ENCODE peak calls at places on chromosomes 12 and 14, in nine cellular contexts. One of them, this sample, is unnamed.

GRCh38 chr12:92566448-92567040 is 136.2 kb upstream of the PLEKHG7 start:
- DNase-seq in A549: no peak
- DNase-seq in gastrocnemius medialis: no peak
- DNase-seq in fibroblast of mammary gland: no peak
- DNase-seq in heart left ventricle: no peak
- DNase-seq in AG04450: no peak
- DNase-seq in IMR-90: no peak
- DNase-seq in SK-N-SH: no peak
- DNase-seq in astrocyte of the spinal cord: no peak
- DNase-seq in this sample: no peak

GRCh38 chr12:47307680-47308399 is 228.1 kb upstream of the AMIGO2 start:
- DNase-seq in SK-N-SH: peak; percentile 19
- DNase-seq in A549: peak; percentile 49
- DNase-seq in AG04450: peak; percentile 23
- DNase-seq in heart left ventricle: no peak
- DNase-seq in IMR-90: peak; percentile 73
- DNase-seq in fibroblast of mammary gland: peak; percentile 66
- DNase-seq in astrocyte of the spinal cord: peak; percentile 81
- DNase-seq in gastrocnemius medialis: no peak
- DNase-seq in this sample: peak; percentile 89

GRCh38 chr14:66434464-66434863 is 51.7 kb upstream of the CCDC196 start:
- DNase-seq in A549: no peak
- DNase-seq in SK-N-SH: no peak
- DNase-seq in fibroblast of mammary gland: no peak
- DNase-seq in heart left ventricle: no peak
- DNase-seq in AG04450: no peak
- DNase-seq in astrocyte of the spinal cord: no peak
- DNase-seq in gastrocnemius medialis: no peak
- DNase-seq in IMR-90: no peak
- DNase-seq in this sample: no peak

GRCh38 chr12:47995976-47996375 is 8.3 kb downstream of the COL2A1 start:
- DNase-seq in fibroblast of mammary gland: peak; percentile 58
- DNase-seq in AG04450: peak; percentile 48
- DNase-seq in gastrocnemius medialis: no peak
- DNase-seq in heart left ventricle: no peak
- DNase-seq in astrocyte of the spinal cord: peak; percentile 70
- DNase-seq in A549: no peak
- DNase-seq in IMR-90: peak; percentile 76
- DNase-seq in SK-N-SH: no peak
- DNase-seq in this sample: peak; percentile 71

GRCh38 chr12:106917503-106917902 is 38.2 kb upstream of the TMEM263 start:
- DNase-seq in heart left ventricle: no peak
- DNase-seq in gastrocnemius medialis: no peak
- DNase-seq in fibroblast of mammary gland: no peak
- DNase-seq in AG04450: no peak
- DNase-seq in SK-N-SH: no peak
- DNase-seq in astrocyte of the spinal cord: no peak
- DNase-seq in A549: no peak
- DNase-seq in IMR-90: no peak
- DNase-seq in this sample: peak; percentile 31

GRCh38 chr14:76958020-76958965 is 70.2 kb downstream of the IRF2BPL start:
- DNase-seq in astrocyte of the spinal cord: no peak
- DNase-seq in heart left ventricle: no peak
- DNase-seq in fibroblast of mammary gland: no peak
- DNase-seq in AG04450: no peak
- DNase-seq in IMR-90: no peak
- DNase-seq in SK-N-SH: no peak
- DNase-seq in A549: no peak
- DNase-seq in gastrocnemius medialis: no peak
- DNase-seq in this sample: no peak

GRCh38 chr12:31928246-31929139 is 30.7 kb upstream of the RESF1 start:
- DNase-seq in SK-N-SH: no peak
- DNase-seq in astrocyte of the spinal cord: no peak
- DNase-seq in IMR-90: no peak
- DNase-seq in gastrocnemius medialis: no peak
- DNase-seq in fibroblast of mammary gland: no peak
- DNase-seq in heart left ventricle: no peak
- DNase-seq in AG04450: no peak
- DNase-seq in A549: no peak
- DNase-seq in this sample: no peak

GRCh38 chr12:50242751-50243191 is 40.5 kb downstream of the LIMA1 start:
- DNase-seq in IMR-90: peak; percentile 83
- DNase-seq in astrocyte of the spinal cord: peak; percentile 68
- DNase-seq in AG04450: no peak
- DNase-seq in A549: no peak
- DNase-seq in SK-N-SH: no peak
- DNase-seq in heart left ventricle: no peak
- DNase-seq in fibroblast of mammary gland: peak; percentile 59
- DNase-seq in gastrocnemius medialis: no peak
- DNase-seq in this sample: peak; percentile 38

GRCh38 chr12:125155366-125155765 is 90.1 kb downstream of the AACS start:
- DNase-seq in IMR-90: no peak
- DNase-seq in fibroblast of mammary gland: no peak
- DNase-seq in gastrocnemius medialis: no peak
- DNase-seq in AG04450: no peak
- DNase-seq in SK-N-SH: no peak
- DNase-seq in astrocyte of the spinal cord: no peak
- DNase-seq in heart left ventricle: no peak
- DNase-seq in A549: no peak
- DNase-seq in this sample: no peak

GRCh38 chr14:64645220-64645891 is 58.9 kb upstream of the PLEKHG3 start:
- DNase-seq in gastrocnemius medialis: no peak
- DNase-seq in heart left ventricle: no peak
- DNase-seq in fibroblast of mammary gland: peak; percentile 99
- DNase-seq in A549: no peak
- DNase-seq in IMR-90: peak; percentile 97
- DNase-seq in SK-N-SH: no peak
- DNase-seq in astrocyte of the spinal cord: peak; percentile 96
- DNase-seq in AG04450: peak; percentile 89
- DNase-seq in this sample: peak; percentile 92

GRCh38 chr12:4139191-4139590 is 134.4 kb upstream of the CCND2 start:
- DNase-seq in AG04450: no peak
- DNase-seq in gastrocnemius medialis: no peak
- DNase-seq in SK-N-SH: no peak
- DNase-seq in heart left ventricle: no peak
- DNase-seq in fibroblast of mammary gland: no peak
- DNase-seq in A549: no peak
- DNase-seq in IMR-90: no peak
- DNase-seq in astrocyte of the spinal cord: no peak
- DNase-seq in this sample: no peak

GRCh38 chr12:47991592-47991991 is 12.7 kb downstream of the COL2A1 start:
- DNase-seq in gastrocnemius medialis: no peak
- DNase-seq in IMR-90: no peak
- DNase-seq in fibroblast of mammary gland: no peak
- DNase-seq in astrocyte of the spinal cord: no peak
- DNase-seq in SK-N-SH: peak; percentile 80
- DNase-seq in AG04450: no peak
- DNase-seq in heart left ventricle: no peak
- DNase-seq in A549: no peak
- DNase-seq in this sample: no peak

GRCh38 chr14:55665067-55665700 is 85.2 kb downstream of the KTN1 start:
- DNase-seq in AG04450: no peak
- DNase-seq in A549: no peak
- DNase-seq in gastrocnemius medialis: no peak
- DNase-seq in fibroblast of mammary gland: no peak
- DNase-seq in SK-N-SH: no peak
- DNase-seq in heart left ventricle: no peak
- DNase-seq in astrocyte of the spinal cord: peak; percentile 37
- DNase-seq in IMR-90: peak; percentile 21
- DNase-seq in this sample: no peak

GRCh38 chr14:104424406-104425072 is 155.0 kb upstream of the C14orf180 start:
- DNase-seq in heart left ventricle: no peak
- DNase-seq in gastrocnemius medialis: no peak
- DNase-seq in AG04450: no peak
- DNase-seq in SK-N-SH: peak; percentile 88
- DNase-seq in A549: no peak
- DNase-seq in IMR-90: no peak
- DNase-seq in fibroblast of mammary gland: no peak
- DNase-seq in astrocyte of the spinal cord: no peak
- DNase-seq in this sample: no peak

GRCh38 chr12:131827961-131828534 is at the start of gene MMP17:
- DNase-seq in IMR-90: peak; percentile 55
- DNase-seq in A549: peak; percentile 56
- DNase-seq in astrocyte of the spinal cord: peak; percentile 47
- DNase-seq in fibroblast of mammary gland: peak; percentile 41
- DNase-seq in gastrocnemius medialis: no peak
- DNase-seq in SK-N-SH: peak; percentile 90
- DNase-seq in heart left ventricle: peak; percentile 44
- DNase-seq in AG04450: no peak
- DNase-seq in this sample: peak; percentile 63
- H3K4me3 ChIP-seq in IMR-90: peak within 1 kb of the TSS; percentile 44
- H3K4me3 ChIP-seq in A549: peak within 1 kb of the TSS; percentile 91
- H3K4me3 ChIP-seq in astrocyte of the spinal cord: peak within 1 kb of the TSS; percentile 39
- H3K4me3 ChIP-seq in fibroblast of mammary gland: peak within 1 kb of the TSS; percentile 55
- H3K4me3 ChIP-seq in gastrocnemius medialis: peak within 1 kb of the TSS; percentile 50
- H3K4me3 ChIP-seq in SK-N-SH: peak within 1 kb of the TSS; percentile 54
- H3K4me3 ChIP-seq in heart left ventricle: peak within 1 kb of the TSS; percentile 30
- H3K4me3 ChIP-seq in AG04450: peak within 1 kb of the TSS; percentile 76
- H3K4me3 ChIP-seq in this sample: peak within 1 kb of the TSS; percentile 62

GRCh38 chr14:75460402-75460801 is 32.6 kb downstream of the JDP2 start:
- DNase-seq in AG04450: no peak
- DNase-seq in A549: no peak
- DNase-seq in gastrocnemius medialis: no peak
- DNase-seq in IMR-90: no peak
- DNase-seq in heart left ventricle: no peak
- DNase-seq in fibroblast of mammary gland: no peak
- DNase-seq in SK-N-SH: no peak
- DNase-seq in astrocyte of the spinal cord: no peak
- DNase-seq in this sample: no peak
- H3K4me3 ChIP-seq in AG04450: no peak overlapping the region
- H3K4me3 ChIP-seq in A549: no peak overlapping the region
- H3K4me3 ChIP-seq in gastrocnemius medialis: no peak overlapping the region
- H3K4me3 ChIP-seq in IMR-90: no peak overlapping the region
- H3K4me3 ChIP-seq in heart left ventricle: no peak overlapping the region
- H3K4me3 ChIP-seq in fibroblast of mammary gland: no peak overlapping the region
- H3K4me3 ChIP-seq in SK-N-SH: no peak overlapping the region
- H3K4me3 ChIP-seq in astrocyte of the spinal cord: no peak overlapping the region
- H3K4me3 ChIP-seq in this sample: no peak overlapping the region

DNA sequence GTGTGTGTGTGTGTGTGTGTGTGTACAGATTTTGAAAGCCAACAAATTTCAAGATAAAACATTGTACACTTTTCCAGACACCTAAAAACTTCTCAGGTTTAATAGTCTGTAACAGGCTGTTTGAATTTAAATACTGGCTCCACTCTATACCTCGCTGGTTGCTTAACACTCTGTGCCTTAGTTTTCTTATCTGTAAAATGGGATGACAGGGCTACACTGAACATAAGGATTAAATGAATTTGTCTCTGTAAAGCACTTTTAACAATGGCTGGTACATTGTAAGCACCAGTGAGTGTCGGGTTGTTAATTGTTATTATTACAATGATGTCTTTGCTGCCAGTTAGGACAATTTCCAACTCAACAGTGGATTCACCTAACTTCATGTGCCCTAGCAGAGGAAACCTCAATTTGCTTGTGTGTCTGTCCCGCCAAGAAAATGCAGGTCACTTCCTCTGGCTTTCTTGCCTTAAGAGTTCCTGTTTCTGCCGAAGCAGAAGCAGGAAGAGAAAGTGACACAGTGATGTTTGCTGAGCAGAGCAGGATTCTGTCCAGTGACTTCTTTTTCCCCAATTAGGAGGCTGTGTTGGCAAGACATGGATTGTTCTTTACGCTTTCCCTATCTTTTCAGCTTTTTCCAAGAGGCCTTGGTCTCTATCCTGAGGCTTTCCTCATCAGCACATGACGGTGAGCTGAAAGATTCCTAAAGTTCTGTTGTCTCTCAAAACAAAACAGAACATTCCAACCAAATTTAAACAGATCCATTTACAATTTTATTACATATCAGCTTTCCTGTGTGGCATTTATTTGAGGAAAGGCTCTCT is 154.1 kb upstream of the ATP2B1 start:
- DNase-seq in astrocyte of the spinal cord: no peak
- DNase-seq in IMR-90: no peak
- DNase-seq in gastrocnemius medialis: peak; percentile 22
- DNase-seq in SK-N-SH: no peak
- DNase-seq in fibroblast of mammary gland: no peak
- DNase-seq in heart left ventricle: peak; percentile 32
- DNase-seq in A549: no peak
- DNase-seq in AG04450: no peak
- DNase-seq in this sample: no peak
- H3K4me3 ChIP-seq in astrocyte of the spinal cord: no peak overlapping the region
- H3K4me3 ChIP-seq in IMR-90: no peak overlapping the region
- H3K4me3 ChIP-seq in gastrocnemius medialis: no peak overlapping the region
- H3K4me3 ChIP-seq in SK-N-SH: no peak overlapping the region
- H3K4me3 ChIP-seq in fibroblast of mammary gland: no peak overlapping the region
- H3K4me3 ChIP-seq in heart left ventricle: no peak overlapping the region
- H3K4me3 ChIP-seq in A549: no peak overlapping the region
- H3K4me3 ChIP-seq in AG04450: no peak overlapping the region
- H3K4me3 ChIP-seq in this sample: no peak overlapping the region

GRCh38 chr12:26295001-26295400 is 99.6 kb downstream of the SSPN start:
- DNase-seq in IMR-90: no peak
- DNase-seq in fibroblast of mammary gland: no peak
- DNase-seq in astrocyte of the spinal cord: no peak
- DNase-seq in SK-N-SH: no peak
- DNase-seq in gastrocnemius medialis: no peak
- DNase-seq in heart left ventricle: no peak
- DNase-seq in A549: no peak
- DNase-seq in AG04450: no peak
- DNase-seq in this sample: no peak

GRCh38 chr12:26293612-26294011 is 98.2 kb downstream of the SSPN start:
- DNase-seq in SK-N-SH: no peak
- DNase-seq in IMR-90: no peak
- DNase-seq in A549: no peak
- DNase-seq in heart left ventricle: no peak
- DNase-seq in gastrocnemius medialis: no peak
- DNase-seq in fibroblast of mammary gland: no peak
- DNase-seq in AG04450: no peak
- DNase-seq in astrocyte of the spinal cord: peak; percentile 34
- DNase-seq in this sample: no peak

GRCh38 chr12:26290560-26290959 is 95.2 kb downstream of the SSPN start:
- DNase-seq in SK-N-SH: no peak
- DNase-seq in fibroblast of mammary gland: no peak
- DNase-seq in astrocyte of the spinal cord: no peak
- DNase-seq in IMR-90: no peak
- DNase-seq in heart left ventricle: no peak
- DNase-seq in gastrocnemius medialis: no peak
- DNase-seq in AG04450: no peak
- DNase-seq in A549: no peak
- DNase-seq in this sample: no peak

GRCh38 chr12:26287666-26288408 is 92.5 kb downstream of the SSPN start:
- DNase-seq in fibroblast of mammary gland: peak; percentile 85
- DNase-seq in A549: no peak
- DNase-seq in gastrocnemius medialis: peak; percentile 44
- DNase-seq in astrocyte of the spinal cord: peak; percentile 90
- DNase-seq in heart left ventricle: peak; percentile 67
- DNase-seq in SK-N-SH: no peak
- DNase-seq in AG04450: no peak
- DNase-seq in IMR-90: no peak
- DNase-seq in this sample: peak; percentile 20

DNA sequence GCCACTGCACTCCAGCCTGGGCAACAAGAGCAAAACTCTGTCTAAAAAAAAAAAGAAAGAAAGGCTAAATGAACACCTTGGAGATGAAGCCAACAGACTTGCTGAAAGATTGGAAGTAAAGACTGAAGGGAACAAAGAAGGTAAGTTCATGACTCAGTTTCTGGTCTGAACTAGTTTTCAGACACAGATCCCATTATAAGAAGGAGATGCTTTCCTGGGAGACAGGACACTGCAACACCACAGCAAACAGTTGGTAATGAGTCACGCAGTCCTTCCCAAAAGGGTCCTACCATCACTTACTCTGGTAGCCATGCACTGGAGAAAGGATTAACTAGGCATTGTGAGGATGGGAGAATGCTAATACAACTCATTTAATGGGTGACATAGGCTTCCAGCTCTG is 97.2 kb downstream of the SSPN start:
- DNase-seq in fibroblast of mammary gland: no peak
- DNase-seq in IMR-90: no peak
- DNase-seq in SK-N-SH: no peak
- DNase-seq in heart left ventricle: no peak
- DNase-seq in gastrocnemius medialis: no peak
- DNase-seq in AG04450: no peak
- DNase-seq in astrocyte of the spinal cord: no peak
- DNase-seq in A549: no peak
- DNase-seq in this sample: no peak
- H3K4me3 ChIP-seq in fibroblast of mammary gland: no peak overlapping the region
- H3K4me3 ChIP-seq in IMR-90: no peak overlapping the region
- H3K4me3 ChIP-seq in SK-N-SH: no peak overlapping the region
- H3K4me3 ChIP-seq in heart left ventricle: no peak overlapping the region
- H3K4me3 ChIP-seq in gastrocnemius medialis: no peak overlapping the region
- H3K4me3 ChIP-seq in AG04450: no peak overlapping the region
- H3K4me3 ChIP-seq in astrocyte of the spinal cord: no peak overlapping the region
- H3K4me3 ChIP-seq in A549: no peak overlapping the region
- H3K4me3 ChIP-seq in this sample: no peak overlapping the region

This sample was measured in fibroblast of pulmonary artery.